ENCODE peak calls at places on chromosomes 5 and 9, in six cellular contexts. One of them, this sample, is unnamed.

GRCh38 chr9:70049236-70049635 is 5.6 kb downstream of the MAMDC2 start:
- DNase-seq in coronary artery: peak; percentile 80
- DNase-seq in NCI-H1105 treated with DMSO at 0.1 percent for 48 hours: peak; percentile 20
- DNase-seq in NCI-H2081: no peak
- DNase-seq in SHP77: no peak
- DNase-seq in activated naive CD4-positive, alpha-beta T cell treated with anti-CD3 and anti-CD28 coated beads, Interleukin-2, amount 10 ng/mL, durations not matched to agents 7 days and 5 days: no peak
- DNase-seq in this sample: peak; percentile 60

GRCh38 chr5:74631088-74631960 is 9.2 kb downstream of the ENC1 start:
- DNase-seq in NCI-H1105 treated with DMSO at 0.1 percent for 48 hours: no peak
- DNase-seq in coronary artery: no peak
- DNase-seq in SHP77: no peak
- DNase-seq in activated naive CD4-positive, alpha-beta T cell treated with anti-CD3 and anti-CD28 coated beads, Interleukin-2, amount 10 ng/mL, durations not matched to agents 7 days and 5 days: peak; percentile 48
- DNase-seq in NCI-H2081: no peak
- DNase-seq in this sample: no peak

GRCh38 chr5:162852145-162852544 is 585.2 kb upstream of the CCNG1 start:
- DNase-seq in SHP77: no peak
- DNase-seq in coronary artery: no peak
- DNase-seq in NCI-H2081: no peak
- DNase-seq in NCI-H1105 treated with DMSO at 0.1 percent for 48 hours: no peak
- DNase-seq in activated naive CD4-positive, alpha-beta T cell treated with anti-CD3 and anti-CD28 coated beads, Interleukin-2, amount 10 ng/mL, durations not matched to agents 7 days and 5 days: no peak
- DNase-seq in this sample: no peak

GRCh38 chr9:135663857-135664256 is 748 bp downstream of the LCN9 start:
- DNase-seq in activated naive CD4-positive, alpha-beta T cell treated with anti-CD3 and anti-CD28 coated beads, Interleukin-2, amount 10 ng/mL, durations not matched to agents 7 days and 5 days: no peak
- DNase-seq in NCI-H2081: no peak
- DNase-seq in SHP77: no peak
- DNase-seq in NCI-H1105 treated with DMSO at 0.1 percent for 48 hours: no peak
- DNase-seq in coronary artery: no peak
- DNase-seq in this sample: no peak

GRCh38 chr5:98483301-98483700 is 290.2 kb upstream of the RGMB start:
- DNase-seq in SHP77: no peak
- DNase-seq in coronary artery: no peak
- DNase-seq in activated naive CD4-positive, alpha-beta T cell treated with anti-CD3 and anti-CD28 coated beads, Interleukin-2, amount 10 ng/mL, durations not matched to agents 7 days and 5 days: no peak
- DNase-seq in NCI-H1105 treated with DMSO at 0.1 percent for 48 hours: no peak
- DNase-seq in NCI-H2081: no peak
- DNase-seq in this sample: no peak

GRCh38 chr5:33180900-33181299 is 259.9 kb upstream of the TARS1 start:
- DNase-seq in SHP77: peak; percentile 15
- DNase-seq in activated naive CD4-positive, alpha-beta T cell treated with anti-CD3 and anti-CD28 coated beads, Interleukin-2, amount 10 ng/mL, durations not matched to agents 7 days and 5 days: no peak
- DNase-seq in coronary artery: no peak
- DNase-seq in NCI-H2081: peak; percentile 49
- DNase-seq in NCI-H1105 treated with DMSO at 0.1 percent for 48 hours: peak; percentile 37
- DNase-seq in this sample: peak; percentile 55

GRCh38 chr5:138274189-138274853 is at the start of gene GFRA3:
- DNase-seq in activated naive CD4-positive, alpha-beta T cell treated with anti-CD3 and anti-CD28 coated beads, Interleukin-2, amount 10 ng/mL, durations not matched to agents 7 days and 5 days: peak; percentile 28
- DNase-seq in NCI-H1105 treated with DMSO at 0.1 percent for 48 hours: no peak
- DNase-seq in coronary artery: no peak
- DNase-seq in NCI-H2081: no peak
- DNase-seq in SHP77: no peak
- DNase-seq in this sample: no peak

GRCh38 chr5:80985600-80986228 is 25.6 kb downstream of the RASGRF2 start:
- DNase-seq in SHP77: no peak
- DNase-seq in NCI-H1105 treated with DMSO at 0.1 percent for 48 hours: no peak
- DNase-seq in coronary artery: no peak
- DNase-seq in NCI-H2081: no peak
- DNase-seq in activated naive CD4-positive, alpha-beta T cell treated with anti-CD3 and anti-CD28 coated beads, Interleukin-2, amount 10 ng/mL, durations not matched to agents 7 days and 5 days: no peak
- DNase-seq in this sample: no peak

GRCh38 chr5:139915274-139915673 is 119.7 kb downstream of the PSD2 start:
- DNase-seq in NCI-H2081: no peak
- DNase-seq in NCI-H1105 treated with DMSO at 0.1 percent for 48 hours: no peak
- DNase-seq in coronary artery: no peak
- DNase-seq in SHP77: no peak
- DNase-seq in activated naive CD4-positive, alpha-beta T cell treated with anti-CD3 and anti-CD28 coated beads, Interleukin-2, amount 10 ng/mL, durations not matched to agents 7 days and 5 days: no peak
- DNase-seq in this sample: no peak

GRCh38 chr9:117460743-117461142 is 45.9 kb upstream of the ASTN2 start:
- DNase-seq in NCI-H2081: no peak
- DNase-seq in coronary artery: no peak
- DNase-seq in activated naive CD4-positive, alpha-beta T cell treated with anti-CD3 and anti-CD28 coated beads, Interleukin-2, amount 10 ng/mL, durations not matched to agents 7 days and 5 days: no peak
- DNase-seq in SHP77: no peak
- DNase-seq in NCI-H1105 treated with DMSO at 0.1 percent for 48 hours: no peak
- DNase-seq in this sample: no peak